ENCODE peak calls at places on chromosomes 3 and 15, in eight cellular contexts. S, Y, J, L, P, U, H and E are unnamed samples.

GRCh38 chr15:78969687-78970349 is 25.0 kb upstream of the CTSH start:
- DNase-seq in H (no peak), J (no peak), U (no peak), P (no peak), Y (no peak), S (no peak), L (no peak), E (no peak)

GRCh38 chr3:69370945-69371301 is 15.0 kb downstream of the FRMD4B start:
- DNase-seq in J (no peak), L (no peak), S (no peak), P (no peak), H (no peak), Y (peak), U (no peak), E (no peak)

GRCh38 chr15:66621491-66622467 is 56.0 kb upstream of the LCTL start:
- DNase-seq in H (no peak), S (no peak), L (no peak), U (no peak), P (no peak), Y (peak), J (no peak), E (peak)

GRCh38 chr15:62850318-62850717 is 192.2 kb upstream of the TPM1 start:
- DNase-seq in H (no peak), U (no peak), Y (no peak), L (no peak), S (no peak), J (no peak), P (no peak), E (no peak)

GRCh38 chr15:79337591-79337990 is 26.7 kb downstream of the TMED3 start:
- DNase-seq in H (no peak), U (no peak), J (no peak), P (no peak), Y (no peak), L (no peak), S (no peak), E (no peak)

GRCh38 chr3:71444028-71444860 is 139.3 kb downstream of the FOXP1 start:
- DNase-seq in J (peak), S (no peak), Y (peak), L (no peak), H (no peak), P (peak), U (no peak), E (peak)

GRCh38 chr3:47578691-47579632 is at the start of gene CSPG5:
- DNase-seq in P (no peak), J (peak), Y (peak), H (peak), S (no peak), U (no peak), L (peak), E (peak)

GRCh38 chr15:64014995-64015394 is 31.3 kb downstream of the DAPK2 start:
- DNase-seq in U (no peak), J (no peak), L (no peak), H (no peak), S (no peak), P (no peak), Y (no peak), E (no peak)

GRCh38 chr3:178393833-178394232 is 142.4 kb upstream of the KCNMB2 start:
- DNase-seq in Y (peak), S (no peak), H (no peak), L (no peak), J (no peak), P (peak), U (no peak), E (no peak)

GRCh38 chr3:52055537-52056351 is 627 bp downstream of the DUSP7 start:
- DNase-seq in J (peak), H (peak), U (no peak), P (peak), L (no peak), Y (peak), S (peak), E (peak)

GRCh38 chr15:65611888-65612615 is 1.1 kb upstream of the INTS14 start:
- DNase-seq in U (no peak), H (peak), Y (no peak), P (no peak), S (peak), J (no peak), L (no peak), E (peak)

GRCh38 chr3:101732240-101732641 is 7.8 kb downstream of the CEP97 start:
- DNase-seq in U (peak), S (no peak), P (no peak), H (no peak), Y (no peak), L (peak), J (no peak), E (no peak)

GRCh38 chr15:71806452-71806931 is 3.9 kb upstream of the NR2E3 start:
- DNase-seq in P (peak), U (no peak), J (no peak), Y (peak), S (no peak), H (no peak), L (no peak), E (peak)

GRCh38 chr3:72949016-72949415 is 47.6 kb upstream of the PPP4R2 start:
- DNase-seq in J (no peak), S (no peak), Y (no peak), H (no peak), P (no peak), L (no peak), U (no peak), E (no peak)